ENCODE peak calls at places on chromosomes 11 and 22, in six cellular contexts. Y is cardiac fibroblast; C is upper lobe of right lung; G is AG04450; P is aorta; K is CD4-positive, alpha-beta T cell. M is an unnamed sample.

GRCh38 chr11:128411812-128412211 is 175.5 kb downstream of the ETS1 start:
- DNase-seq in Y (no peak), C (no peak), G (no peak), P (no peak), K (no peak), M (no peak)

GRCh38 chr11:70192666-70193410 is 10.3 kb upstream of the FADD start:
- DNase-seq in Y (peak; percentile 36), C (no peak), G (no peak), P (peak; percentile 74), K (no peak), M (no peak)

GRCh38 chr11:69972351-69972802 is 105.7 kb upstream of the ANO1 start:
- DNase-seq in Y (no peak), C (no peak), G (no peak), P (no peak), K (no peak), M (no peak)

GRCh38 chr22:41995211-41995610 is 3.4 kb upstream of the WBP2NL start:
- DNase-seq in Y (no peak), C (peak; percentile 19), G (no peak), P (no peak), K (no peak), M (no peak)

GRCh38 chr11:57881647-57882046 is 120.0 kb downstream of the CTNND1 start:
- DNase-seq in Y (no peak), C (no peak), G (no peak), P (no peak), K (no peak), M (no peak)

GRCh38 chr11:126039485-126040271 is 23.0 kb downstream of the CDON start:
- DNase-seq in Y (no peak), C (no peak), G (no peak), P (no peak), K (no peak), M (no peak)

GRCh38 chr22:45235101-45235777 is 5.5 kb downstream of the KIAA0930 start:
- DNase-seq in Y (no peak), C (no peak), G (no peak), P (peak; percentile 84), K (no peak), M (no peak)

GRCh38 chr11:103618532-103618931 is 417.9 kb upstream of the DDI1 start:
- DNase-seq in Y (peak; percentile 63), C (no peak), G (peak; percentile 49), P (no peak), K (no peak), M (no peak)

GRCh38 chr11:133821776-133822175 is 23.5 kb downstream of the SPATA19 start:
- DNase-seq in Y (peak; percentile 1), C (no peak), G (no peak), P (no peak), K (no peak), M (no peak)